ENCODE peak calls at places on chromosomes 3 and 15, in five cellular contexts. Y is cardiac muscle cell, L is fibroblast of lung, W is RWPE1, D is left ventricle myocardium inferior. E is an unnamed sample.

GRCh38 chr3:186162221-186162620 is 53.3 kb upstream of the ETV5 start:
- DNase-seq in D (no peak), Y (no peak), L (peak), W (no peak), E (peak)

GRCh38 chr3:184539801-184540440 is 21.7 kb upstream of the EPHB3 start:
- DNase-seq in Y (no peak), D (no peak), L (no peak), W (no peak), E (no peak)

GRCh38 chr3:139561959-139562676 is 22.6 kb upstream of the RBP1 start:
- DNase-seq in D (no peak), Y (peak), L (peak), W (peak), E (no peak)

GRCh38 chr3:129248286-129248979 is 973 bp upstream of the COPG1 start:
- DNase-seq in L (no peak), W (no peak), Y (no peak), D (no peak), E (no peak)

GRCh38 chr15:98160236-98160635 is 199.7 kb downstream of the ARRDC4 start:
- DNase-seq in D (no peak), Y (no peak), L (no peak), W (no peak), E (no peak)

GRCh38 chr15:74428442-74428787 is 5.3 kb downstream of the SEMA7A start:
- DNase-seq in Y (no peak), W (no peak), L (no peak), D (no peak), E (no peak)

GRCh38 chr3:102158080-102158756 is 276.6 kb upstream of the ZPLD1 start:
- DNase-seq in D (no peak), Y (no peak), W (peak), L (peak), E (no peak)

GRCh38 chr3:138065939-138066338 is 49.5 kb downstream of the DZIP1L start:
- DNase-seq in Y (no peak), D (no peak), L (no peak), W (no peak), E (no peak)

GRCh38 chr3:155958676-155959075 is 88.2 kb downstream of the GMPS start:
- DNase-seq in D (no peak), L (no peak), W (no peak), Y (no peak), E (no peak)

GRCh38 chr3:127162947-127163645 is 29.8 kb upstream of the PRR23E start:
- DNase-seq in Y (peak), W (no peak), D (no peak), L (no peak), E (no peak)

GRCh38 chr3:163468531-163469335 is 1609.6 kb downstream of the SI start:
- DNase-seq in Y (no peak), W (no peak), D (no peak), L (no peak), E (no peak)

GRCh38 chr15:77025066-77025435 is 30.1 kb downstream of the PSTPIP1 start:
- DNase-seq in L (no peak), D (no peak), Y (no peak), W (no peak), E (no peak)

GRCh38 chr3:118991775-118992174 is 42.9 kb downstream of the IGSF11 start:
- DNase-seq in W (no peak), Y (no peak), D (no peak), L (no peak), E (no peak)

GRCh38 chr3:8324727-8325126 is 176.9 kb upstream of the LMCD1 start:
- DNase-seq in W (no peak), L (peak), Y (peak), D (peak), E (no peak)

GRCh38 chr15:100033140-100033857 is 300.1 kb upstream of the LYSMD4 start:
- DNase-seq in D (no peak), W (no peak), L (peak), Y (no peak), E (no peak)

GRCh38 chr3:46897031-46897430 is 19.5 kb downstream of the PTH1R start:
- DNase-seq in L (no peak), Y (no peak), W (no peak), D (peak), E (no peak)

GRCh38 chr15:41574158-41574557 is 15.1 kb downstream of the TYRO3 start:
- DNase-seq in L (no peak), Y (no peak), W (no peak), D (no peak), E (no peak)

GRCh38 chr15:88022711-88023110 is 233.8 kb downstream of the NTRK3 start:
- DNase-seq in Y (no peak), D (no peak), W (no peak), L (no peak), E (no peak)

GRCh38 chr3:111862415-111862814 is 3.4 kb downstream of the PHLDB2 start:
- DNase-seq in Y (no peak), W (no peak), L (no peak), D (no peak), E (no peak)

GRCh38 chr3:111863942-111864341 is 4.9 kb downstream of the PHLDB2 start:
- DNase-seq in Y (peak), D (no peak), L (no peak), W (no peak), E (no peak)

GRCh38 chr3:111867889-111868426 is 8.9 kb downstream of the PHLDB2 start:
- DNase-seq in Y (no peak), W (no peak), L (no peak), D (no peak), E (no peak)

GRCh38 chr3:111862974-111863373 is 3.9 kb downstream of the PHLDB2 start:
- DNase-seq in D (no peak), L (no peak), Y (no peak), W (no peak), E (no peak)

DNA sequence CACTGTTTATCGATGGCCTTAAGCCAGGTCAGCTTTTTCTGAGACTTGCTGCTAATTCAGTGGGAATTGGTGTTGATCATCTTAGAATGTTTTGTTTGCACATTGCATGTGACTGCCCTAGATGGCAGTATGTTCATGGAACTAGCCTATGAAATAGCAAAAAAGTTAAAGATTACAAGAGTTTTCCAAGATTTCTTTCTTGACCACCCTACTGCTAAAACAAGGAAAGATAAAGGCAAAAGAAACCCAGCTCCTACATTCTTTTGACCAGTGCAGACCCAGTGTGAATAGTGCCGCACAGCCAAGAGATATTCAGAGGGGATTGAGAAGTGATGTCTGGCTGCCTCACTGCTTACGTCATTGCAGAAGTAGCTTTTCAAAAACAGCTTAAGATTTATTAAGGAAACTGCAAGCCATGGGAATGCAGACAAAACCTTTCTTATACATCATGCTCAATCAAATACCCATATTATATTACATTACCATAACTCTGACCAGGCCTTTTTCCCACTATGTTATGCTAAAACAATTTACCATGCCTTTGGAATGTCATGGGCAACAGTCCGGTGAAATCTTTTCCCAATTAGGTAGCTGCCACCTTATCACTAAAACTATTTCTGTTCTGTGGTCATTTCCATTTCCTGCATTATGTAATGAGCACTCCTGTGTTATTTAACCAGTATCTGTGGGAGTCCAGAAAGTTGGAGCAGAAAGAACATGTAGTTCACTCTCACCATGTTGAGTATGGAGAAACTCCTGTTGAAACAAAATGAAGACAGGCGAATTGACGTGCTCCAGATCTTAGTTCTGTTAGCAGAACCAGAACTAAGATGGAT is 6.0 kb downstream of the PHLDB2 start:
- DNase-seq in D (no peak), Y (peak), W (no peak), L (peak), E (no peak)
- TF ChIP-seq CTCF in D (peak), Y (peak), W (peak), L (peak), E (no peak)

GRCh38 chr3:131619821-131620220 is 117.0 kb upstream of the MRPL3 start:
- DNase-seq in L (no peak), Y (no peak), W (no peak), D (no peak), E (no peak)
- H3K27ac ChIP-seq in L (no peak), Y (no peak), W (no peak), D (no peak), E (no peak)

DNA sequence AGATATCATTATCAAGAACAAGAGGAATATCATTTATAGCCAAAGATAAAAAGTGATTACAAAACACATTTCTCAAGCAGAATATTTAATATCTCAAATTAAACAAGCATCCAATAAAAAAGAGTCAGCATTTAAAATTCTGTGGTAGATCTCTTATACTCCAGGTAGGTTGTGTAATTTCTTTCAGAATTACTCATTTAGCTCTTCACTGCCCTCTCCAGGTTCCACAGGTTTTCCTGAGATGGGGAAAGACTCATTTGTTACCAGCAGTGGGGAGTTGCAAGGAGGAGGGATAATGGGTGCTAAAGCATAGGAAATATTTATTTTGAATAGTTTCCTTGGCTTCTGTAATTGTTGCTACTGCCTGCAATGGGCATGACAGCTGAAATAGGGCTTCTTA is 83.1 kb upstream of the RASGRP1 start:
- DNase-seq in W (peak), D (no peak), Y (peak), L (peak), E (no peak)
- TF ChIP-seq CTCF in W (peak), D (peak), Y (peak), L (peak), E (no peak)

DNA sequence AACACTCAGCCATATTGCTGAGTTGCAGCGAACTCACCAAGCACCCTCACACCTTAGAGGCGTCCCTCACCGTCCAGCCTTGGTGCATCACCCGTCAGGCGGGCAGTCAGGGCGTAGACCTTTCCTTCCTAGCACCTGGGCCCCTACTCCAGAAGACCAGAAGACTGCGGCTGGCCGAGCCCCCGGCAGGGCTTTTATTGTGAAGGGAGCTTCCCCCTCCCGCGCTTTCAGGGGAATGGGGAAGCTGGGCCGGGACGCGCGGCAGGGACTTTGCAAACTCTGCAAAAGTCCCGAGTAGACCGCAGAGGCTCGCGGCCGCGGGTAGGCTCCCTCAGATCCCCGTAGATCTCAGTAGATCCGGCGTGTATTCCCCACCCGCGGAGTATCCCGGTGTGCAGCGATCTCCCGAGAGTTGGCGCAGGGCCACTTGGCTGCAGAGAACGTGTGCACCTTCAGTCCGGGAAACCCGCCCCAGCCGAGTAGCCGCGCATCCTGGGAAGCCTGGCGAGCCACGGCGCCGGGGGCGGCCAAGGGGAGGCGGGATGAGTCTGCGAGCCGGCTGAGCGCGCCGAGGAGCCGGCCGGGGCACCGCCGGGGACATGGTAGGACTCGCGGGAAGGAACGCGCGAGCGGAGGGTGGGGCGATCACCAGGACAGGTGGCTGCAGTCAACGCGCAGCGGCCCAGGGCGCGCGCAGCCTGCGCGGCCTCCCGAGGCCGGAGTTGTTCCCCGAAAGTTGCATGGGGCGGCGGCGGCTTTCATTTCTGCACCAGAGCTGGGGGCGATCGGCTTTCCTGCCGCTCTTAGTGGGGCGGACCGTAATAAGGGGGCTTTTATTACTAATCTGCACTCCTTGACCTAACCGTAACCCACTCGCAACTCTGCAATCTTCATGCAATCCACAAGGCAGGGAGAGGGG is at the start of gene GASK1A:
- DNase-seq in W (peak), Y (peak), L (no peak), D (peak), E (no peak)
- H3K27ac ChIP-seq in W (peak), Y (no peak), L (no peak), D (no peak), E (peak)

DNA sequence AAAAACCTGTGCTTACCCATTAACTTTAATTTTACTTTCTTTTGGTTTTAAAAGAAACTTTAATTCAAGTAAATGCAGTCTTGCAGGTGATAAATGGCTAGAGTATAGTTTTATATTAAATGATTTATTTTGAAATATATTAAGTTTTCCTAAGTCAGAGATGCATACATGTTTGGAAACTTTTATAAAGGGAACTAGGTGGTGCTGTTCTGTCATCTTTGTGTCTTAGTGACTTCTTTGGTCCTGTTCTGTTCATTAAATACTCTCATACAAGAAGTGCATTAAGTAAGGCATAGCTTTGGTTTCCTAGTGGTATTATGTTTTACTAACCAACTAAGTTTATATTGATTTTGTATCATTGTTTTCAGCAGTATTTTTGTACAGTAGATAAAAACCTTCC is 15.6 kb downstream of the CADM2 start:
- DNase-seq in Y (no peak), W (no peak), L (peak), D (no peak), E (no peak)
- TF ChIP-seq CTCF in Y (no peak), W (no peak), L (no peak), D (no peak), E (no peak)

DNA sequence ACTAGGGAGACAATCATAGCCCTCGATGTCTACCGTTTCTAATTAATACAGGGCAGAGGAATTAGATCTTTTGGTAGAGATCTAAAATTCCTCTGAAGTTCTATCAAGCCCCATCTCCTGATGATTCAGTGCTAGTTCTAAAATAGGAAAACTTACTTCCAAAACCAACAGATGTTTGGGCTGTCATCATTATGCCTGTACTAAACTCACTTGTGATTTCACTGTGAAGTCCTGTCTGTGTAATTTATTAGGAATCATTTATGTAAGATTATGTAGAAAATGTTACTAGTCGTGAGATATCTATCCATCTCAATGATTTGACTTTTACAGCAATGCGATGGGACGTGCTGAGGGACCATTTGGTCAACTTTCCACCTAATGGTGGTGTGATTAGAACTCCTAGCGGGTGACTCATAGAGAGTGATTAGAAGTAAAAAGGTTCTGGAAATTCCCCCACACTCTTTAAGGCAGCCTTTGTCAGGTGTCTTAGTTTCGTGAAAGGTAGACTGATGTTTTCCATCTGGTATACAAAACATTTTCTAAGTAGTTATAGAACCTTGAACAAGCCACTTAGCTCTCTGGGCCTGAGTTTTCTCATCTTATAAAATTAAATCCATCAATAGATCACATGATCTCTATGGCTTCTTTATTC is 34.2 kb downstream of the LIPC start:
- DNase-seq in L (no peak), W (no peak), Y (no peak), D (no peak), E (no peak)
- H3K27ac ChIP-seq in L (no peak), W (no peak), Y (no peak), D (no peak), E (no peak)

DNA sequence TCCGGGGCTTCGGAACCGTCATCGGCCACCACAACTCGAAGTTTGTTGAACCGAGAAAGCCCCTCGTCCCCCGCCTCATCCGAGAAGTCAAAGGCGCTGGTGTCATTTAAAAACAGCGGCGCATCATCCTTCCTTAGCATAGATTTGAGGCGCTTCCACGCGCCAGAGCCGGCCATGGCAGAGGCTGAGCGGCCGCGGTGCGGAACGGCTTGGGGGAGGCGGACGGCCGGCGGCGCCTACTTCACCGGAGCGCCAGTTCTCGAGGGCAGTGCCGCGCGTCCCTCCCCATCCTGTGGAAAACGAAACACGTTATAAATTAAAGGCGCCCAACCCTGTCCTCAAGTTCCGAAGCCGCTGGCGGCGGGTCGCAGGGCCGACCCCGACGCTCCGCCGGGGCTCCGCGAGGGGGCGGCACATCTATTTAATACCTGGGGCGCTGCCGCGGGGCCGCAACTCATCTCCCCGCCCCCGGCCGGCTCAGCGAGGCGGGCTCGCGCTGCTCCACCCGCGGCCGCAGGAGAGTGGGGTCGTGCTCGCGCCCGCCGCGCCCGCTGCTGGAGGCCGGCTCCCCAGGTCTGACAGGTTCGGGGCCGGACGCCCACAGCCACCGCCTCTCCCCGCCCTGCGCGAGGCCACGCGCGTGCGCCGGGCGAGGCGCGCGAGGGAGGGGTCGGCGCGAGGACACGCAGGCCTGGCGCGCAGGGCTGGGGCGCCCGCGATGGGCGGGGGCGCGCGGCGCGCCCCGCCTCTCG is at the start of gene SLC30A4:
- DNase-seq in L (peak), Y (peak), W (peak), D (peak), E (no peak)
- TF ChIP-seq CTCF in L (peak), Y (peak), W (peak), D (peak), E (peak)

GRCh38 chr3:159800434-159801121 is 188.1 kb upstream of the IL12A start:
- DNase-seq in D (no peak), L (no peak), Y (no peak), W (no peak), E (no peak)
- H3K27ac ChIP-seq in D (peak), L (no peak), Y (no peak), W (no peak), E (peak)

E was measured in vagina.